ENCODE peak calls at places on chromosomes 16 and 17, in five cellular contexts. P, T, U, N and I are unnamed samples.

GRCh38 chr16:82773018-82773417 is 146.2 kb downstream of the CDH13 start:
- DNase-seq in P (no peak), T (no peak), U (no peak), N (no peak), I (no peak)

GRCh38 chr17:66673668-66674276 is 161.1 kb upstream of the CACNG5 start:
- DNase-seq in P (peak), T (no peak), U (peak), N (peak), I (no peak)

GRCh38 chr16:1821861-1822611 is 4.6 kb downstream of the HAGH start:
- DNase-seq in P (no peak), T (no peak), U (no peak), N (no peak), I (no peak)

GRCh38 chr17:51947160-51947559 is 211.4 kb downstream of the CA10 start:
- DNase-seq in P (no peak), T (no peak), U (no peak), N (no peak), I (no peak)

GRCh38 chr16:58062821-58063220 is 37.3 kb downstream of the MMP15 start:
- DNase-seq in P (no peak), T (no peak), U (no peak), N (no peak), I (no peak)

GRCh38 chr16:1451702-1452392 is 7.5 kb upstream of the CCDC154 start:
- DNase-seq in P (no peak), T (no peak), U (no peak), N (no peak), I (no peak)

GRCh38 chr17:42409467-42410351 is 13.3 kb downstream of the CAVIN1 start:
- DNase-seq in P (no peak), T (no peak), U (peak), N (peak), I (no peak)

GRCh38 chr17:40069751-40070643 is 7.2 kb downstream of the THRA start:
- DNase-seq in P (no peak), T (peak), U (peak), N (no peak), I (no peak)

GRCh38 chr17:27338536-27338985 is 44.6 kb downstream of the WSB1 start:
- DNase-seq in P (no peak), T (no peak), U (no peak), N (no peak), I (no peak)

GRCh38 chr16:59993101-59993500 is 1259.0 kb upstream of the GOT2 start:
- DNase-seq in P (no peak), T (no peak), U (no peak), N (no peak), I (no peak)

GRCh38 chr16:695355-696089 is 5.3 kb upstream of the WDR24 start:
- DNase-seq in P (peak), T (no peak), U (no peak), N (no peak), I (no peak)

GRCh38 chr17:8223356-8224063 is 13.1 kb upstream of the AURKB start:
- DNase-seq in P (peak), T (peak), U (peak), N (peak), I (no peak)

GRCh38 chr17:4956493-4957061 is 5.7 kb downstream of the ENO3 start:
- DNase-seq in P (peak), T (peak), U (no peak), N (no peak), I (peak)

GRCh38 chr16:4081577-4082021 is 34.6 kb downstream of the ADCY9 start:
- DNase-seq in P (peak), T (no peak), U (peak), N (no peak), I (no peak)

GRCh38 chr16:70664325-70665112 is 18.2 kb downstream of the IL34 start:
- DNase-seq in P (no peak), T (no peak), U (no peak), N (no peak), I (no peak)

DNA sequence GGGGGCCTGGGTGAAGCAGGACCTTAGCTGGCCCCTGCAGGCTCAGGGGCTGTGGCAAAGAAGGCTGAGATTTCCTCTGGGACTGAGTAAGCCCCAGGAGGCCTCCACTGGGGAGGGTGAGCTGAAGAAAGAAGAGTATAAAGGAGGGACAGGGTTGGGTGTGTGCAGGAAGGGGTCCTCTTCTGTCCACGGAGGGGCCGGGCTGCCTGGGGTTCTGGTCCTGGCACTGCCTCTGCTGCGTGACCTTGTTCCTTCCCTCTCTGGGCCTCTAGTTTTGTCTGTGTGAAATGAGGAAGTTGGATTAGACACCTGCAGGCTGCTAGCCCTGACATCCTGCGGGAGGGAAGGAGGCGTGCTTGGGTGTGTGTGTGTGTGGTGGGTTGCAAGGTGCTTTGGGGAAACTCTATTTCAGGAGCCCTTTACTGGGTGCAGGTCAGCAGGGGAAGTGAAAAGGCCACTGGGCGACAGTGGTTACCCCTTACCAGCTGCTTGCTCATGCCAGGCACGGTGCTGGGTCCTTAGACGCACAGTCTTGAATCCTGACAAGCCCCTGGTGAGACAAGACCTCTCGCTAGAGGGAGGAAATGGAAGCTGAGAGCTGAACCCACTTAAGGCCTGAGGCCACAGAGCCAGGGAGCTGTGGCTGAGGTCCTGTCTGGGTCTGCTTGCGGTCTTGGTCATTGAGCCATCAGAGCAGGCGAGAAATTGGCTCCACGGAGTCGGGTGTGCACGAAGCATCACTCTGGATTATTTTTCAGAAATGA is 60.7 kb downstream of the OR1D5 start:
- DNase-seq in P (no peak), T (no peak), U (no peak), N (no peak), I (peak)
- TF ChIP-seq CTCF in P (no peak), T (no peak), U (no peak), N (no peak), I (no peak)

DNA sequence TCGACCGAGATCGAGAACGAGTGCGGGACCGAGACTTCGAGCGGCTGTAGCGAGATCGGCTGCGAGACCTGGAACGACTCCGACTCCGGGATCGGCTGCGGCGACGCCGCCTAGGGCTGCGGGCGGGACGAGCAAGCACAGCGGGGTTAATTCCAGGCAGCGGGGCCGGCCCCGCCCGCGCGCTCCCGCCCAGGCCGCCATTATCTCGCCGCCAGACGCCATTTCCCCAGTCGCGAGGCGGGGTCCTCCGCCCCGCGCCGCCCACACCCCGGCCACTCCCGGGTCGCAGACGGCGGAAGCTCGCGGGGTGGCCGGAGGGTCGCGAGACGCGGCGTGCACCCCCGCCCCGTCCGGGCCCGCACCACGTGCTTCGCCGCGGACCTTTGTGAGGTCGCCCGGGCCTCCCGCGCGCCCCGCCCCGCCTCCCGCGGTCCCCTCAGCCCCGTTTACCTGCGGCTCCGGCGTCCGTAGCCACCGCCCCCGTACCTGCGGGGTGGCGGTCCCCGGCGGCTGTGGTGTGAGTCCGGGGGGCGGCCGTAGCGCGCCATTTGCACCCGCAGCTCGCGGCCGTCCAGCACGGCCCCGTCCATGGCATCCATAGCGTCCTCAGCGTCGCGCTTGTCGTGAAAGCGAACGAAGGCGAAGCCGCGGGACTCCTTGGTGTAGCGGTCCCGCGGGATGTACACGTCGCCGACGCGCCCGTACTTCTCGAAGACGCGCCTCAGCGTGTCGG is 616 bp downstream of the SRSF2 start:
- DNase-seq in P (peak), T (peak), U (peak), N (peak), I (peak)
- TF ChIP-seq CTCF in P (peak), T (no peak), U (peak), N (peak), I (peak)

GRCh38 chr16:22813223-22813945 is 578 bp upstream of the HS3ST2 start:
- DNase-seq in P (peak), T (no peak), U (no peak), N (peak), I (peak)
- TF ChIP-seq CTCF in P (peak), T (no peak), U (peak), N (no peak), I (peak)

DNA sequence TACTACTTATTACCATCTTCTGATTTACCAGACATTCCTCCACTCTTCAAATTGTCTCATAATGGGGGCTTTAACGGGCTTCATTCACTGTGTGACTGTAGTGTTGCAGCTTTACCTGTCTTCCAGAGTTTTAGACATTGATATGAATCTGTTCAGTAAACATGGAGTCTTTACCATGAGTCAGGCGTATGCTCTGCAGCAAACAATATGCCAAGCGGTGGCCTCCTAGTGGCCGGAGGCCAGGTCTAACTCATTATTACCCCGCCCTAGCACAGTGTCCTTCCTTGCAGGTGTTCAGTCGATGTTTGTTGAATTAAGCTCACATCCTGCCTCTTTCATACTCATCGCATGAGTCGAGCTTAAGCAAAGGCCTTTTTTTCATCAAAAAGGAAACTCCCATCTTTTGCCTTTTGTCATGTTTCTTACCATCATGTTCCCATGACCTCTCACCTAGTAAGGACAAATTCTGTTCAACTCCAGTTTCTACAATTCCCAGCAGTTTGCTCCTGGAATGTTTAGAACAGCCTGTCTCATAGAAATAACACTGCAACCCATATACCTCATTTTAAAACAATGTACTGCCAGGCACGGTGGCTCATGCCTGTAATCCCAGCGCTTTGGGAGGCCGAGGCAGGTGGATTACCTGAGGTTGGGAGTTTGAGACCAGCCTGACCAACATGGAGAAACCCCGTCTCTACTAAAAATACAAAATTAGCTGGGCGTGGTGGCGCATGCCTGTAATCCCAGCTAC is 39.4 kb downstream of the TUBD1 start:
- DNase-seq in P (peak), T (no peak), U (no peak), N (peak), I (no peak)
- TF ChIP-seq CTCF in P (peak), T (no peak), U (no peak), N (no peak), I (peak)

DNA sequence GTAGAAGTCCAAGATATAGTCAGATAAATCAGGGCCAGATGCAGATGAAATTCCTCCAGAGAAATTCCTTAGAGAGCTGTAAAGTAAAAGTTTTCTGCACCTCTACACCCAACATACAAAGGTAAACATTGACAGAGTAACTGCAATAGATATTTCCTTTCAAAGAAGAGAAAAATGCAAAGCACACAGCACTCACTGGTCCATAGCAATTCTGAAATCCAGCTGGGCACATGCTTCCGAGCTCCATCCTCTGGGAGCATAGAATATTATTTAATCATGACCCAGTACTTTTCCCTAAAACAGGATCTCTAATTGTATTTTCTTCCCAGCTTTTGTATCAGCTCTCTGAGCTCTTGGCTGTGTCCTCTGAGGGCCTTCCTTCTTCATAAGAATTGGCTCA is 239.5 kb upstream of the IRX3 start:
- DNase-seq in P (no peak), T (no peak), U (no peak), N (no peak), I (no peak)
- TF ChIP-seq CTCF in P (no peak), T (no peak), U (no peak), N (no peak), I (no peak)

DNA sequence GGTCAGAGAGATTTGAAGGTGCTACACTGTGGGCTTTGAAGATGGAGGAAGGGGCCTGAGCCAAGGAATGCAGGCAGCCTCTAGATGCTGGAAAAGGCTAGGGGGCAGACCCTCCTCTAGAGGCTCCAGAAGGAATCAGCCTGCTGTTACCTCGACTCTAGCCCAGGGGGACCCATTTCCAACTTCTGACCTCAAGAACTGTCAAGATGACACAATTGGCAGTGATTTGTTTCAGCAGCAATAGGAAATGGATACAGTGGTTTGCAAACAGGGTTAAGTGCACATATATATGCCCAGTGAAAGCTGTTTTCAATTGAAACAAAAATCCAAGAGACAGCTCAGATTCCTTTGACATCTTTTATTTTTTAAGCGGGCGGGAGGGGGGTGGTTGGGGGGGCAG is 3.7 kb upstream of the ZDHHC1 start:
- DNase-seq in P (no peak), T (no peak), U (no peak), N (no peak), I (no peak)
- TF ChIP-seq CTCF in P (peak), T (no peak), U (no peak), N (no peak), I (no peak)

DNA sequence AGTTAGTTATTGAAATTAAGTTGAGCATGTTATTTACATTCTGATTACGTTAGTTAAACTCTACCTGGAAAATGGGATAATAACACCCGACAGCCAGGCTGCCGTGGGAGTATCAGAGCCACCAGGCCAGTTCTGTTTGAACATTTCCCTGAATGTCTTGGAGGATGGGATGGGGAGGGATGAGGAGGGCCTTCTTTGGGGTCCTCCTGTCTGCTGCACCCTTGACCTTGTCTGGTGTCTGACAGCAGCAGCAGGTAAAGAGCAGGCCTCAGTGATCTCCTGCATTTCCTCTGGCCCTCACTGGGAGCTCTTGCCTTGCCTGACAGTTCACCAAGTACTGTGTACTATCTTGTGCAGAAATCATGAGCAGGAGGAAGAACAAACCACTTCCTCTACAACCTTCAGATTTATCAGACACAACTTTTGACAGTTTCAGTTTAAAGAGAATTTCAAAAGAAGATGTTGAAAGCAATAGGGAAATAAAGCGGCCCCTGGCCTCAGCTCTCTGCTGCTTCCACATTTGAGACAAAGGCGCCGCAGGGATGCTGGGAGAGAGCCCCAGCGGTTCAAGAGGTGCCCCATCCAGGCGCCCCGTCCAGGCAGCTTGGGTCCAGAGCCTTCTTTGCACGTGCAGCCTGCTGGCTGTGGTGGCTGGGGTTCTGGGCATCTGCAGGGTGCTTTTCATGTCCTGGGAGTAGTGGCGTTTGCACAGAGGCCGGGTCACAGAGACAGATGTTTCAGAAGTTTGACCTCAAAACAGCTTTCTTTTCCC is 25.3 kb downstream of the CMIP start:
- DNase-seq in P (no peak), T (no peak), U (no peak), N (no peak), I (peak)
- TF ChIP-seq CTCF in P (no peak), T (no peak), U (no peak), N (no peak), I (no peak)

GRCh38 chr17:82587234-82588086 is 60.8 kb downstream of the WDR45B start:
- DNase-seq in P (no peak), T (no peak), U (no peak), N (no peak), I (no peak)
- TF ChIP-seq CTCF in P (no peak), T (no peak), U (no peak), N (no peak), I (no peak)

DNA sequence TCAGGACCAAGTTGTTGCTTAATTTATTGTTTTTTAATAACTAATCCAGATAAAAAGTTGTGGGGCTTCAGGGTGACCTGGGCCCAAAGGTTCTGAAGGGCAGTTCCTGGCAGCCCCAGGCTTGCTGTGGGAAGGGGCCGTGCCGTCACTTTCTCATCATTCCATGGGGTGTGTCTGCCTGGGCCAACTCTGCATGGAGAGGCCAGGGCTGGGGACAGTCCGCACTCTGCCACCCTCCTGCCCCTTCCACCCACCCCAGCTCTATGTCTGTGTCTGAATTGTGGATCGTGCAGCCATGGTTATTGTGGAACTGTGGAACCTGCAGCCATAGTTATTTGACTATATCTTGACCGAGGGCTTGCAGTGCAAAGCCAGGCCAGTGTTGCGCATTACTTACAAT is 4.0 kb downstream of the LIMD2 start:
- DNase-seq in P (no peak), T (no peak), U (no peak), N (no peak), I (no peak)
- TF ChIP-seq CTCF in P (no peak), T (no peak), U (no peak), N (no peak), I (no peak)

GRCh38 chr17:29113334-29113733 is 66.9 kb downstream of the MYO18A start:
- DNase-seq in P (peak), T (no peak), U (no peak), N (no peak), I (no peak)
- TF ChIP-seq CTCF in P (peak), T (no peak), U (no peak), N (no peak), I (no peak)